ENCODE peak calls at places on chromosomes 5 and 9, in five cellular contexts. T, P, R, A and X are unnamed samples.

GRCh38 chr9:127658431-127658830 is 46.4 kb downstream of the STXBP1 start:
- DNase-seq in T (no peak), R (no peak), A (no peak), P (no peak), X (no peak)

GRCh38 chr9:89448381-89448780 is 49.5 kb downstream of the SEMA4D start:
- DNase-seq in R (no peak), P (no peak), A (no peak), T (no peak), X (no peak)

GRCh38 chr9:115231116-115231515 is 113.2 kb upstream of the TNC start:
- DNase-seq in P (no peak), T (no peak), R (no peak), A (no peak), X (no peak)

GRCh38 chr9:72038408-72038807 is 22.0 kb downstream of the C9orf57 start:
- DNase-seq in T (no peak), A (no peak), P (no peak), R (no peak), X (no peak)

GRCh38 chr5:16454686-16455085 is 10.9 kb downstream of the ZNF622 start:
- DNase-seq in T (no peak), P (no peak), R (no peak), A (peak), X (no peak)

GRCh38 chr9:135614821-135615665 is 24.3 kb downstream of the GLT6D1 start:
- DNase-seq in T (no peak), R (no peak), A (no peak), P (no peak), X (peak)

GRCh38 chr9:68981825-68982224 is 32.1 kb downstream of the PRKACG start:
- DNase-seq in P (peak), A (no peak), T (no peak), R (no peak), X (no peak)

GRCh38 chr5:133285583-133286021 is 233.8 kb downstream of the HSPA4 start:
- DNase-seq in R (peak), P (no peak), T (peak), A (no peak), X (no peak)

DNA sequence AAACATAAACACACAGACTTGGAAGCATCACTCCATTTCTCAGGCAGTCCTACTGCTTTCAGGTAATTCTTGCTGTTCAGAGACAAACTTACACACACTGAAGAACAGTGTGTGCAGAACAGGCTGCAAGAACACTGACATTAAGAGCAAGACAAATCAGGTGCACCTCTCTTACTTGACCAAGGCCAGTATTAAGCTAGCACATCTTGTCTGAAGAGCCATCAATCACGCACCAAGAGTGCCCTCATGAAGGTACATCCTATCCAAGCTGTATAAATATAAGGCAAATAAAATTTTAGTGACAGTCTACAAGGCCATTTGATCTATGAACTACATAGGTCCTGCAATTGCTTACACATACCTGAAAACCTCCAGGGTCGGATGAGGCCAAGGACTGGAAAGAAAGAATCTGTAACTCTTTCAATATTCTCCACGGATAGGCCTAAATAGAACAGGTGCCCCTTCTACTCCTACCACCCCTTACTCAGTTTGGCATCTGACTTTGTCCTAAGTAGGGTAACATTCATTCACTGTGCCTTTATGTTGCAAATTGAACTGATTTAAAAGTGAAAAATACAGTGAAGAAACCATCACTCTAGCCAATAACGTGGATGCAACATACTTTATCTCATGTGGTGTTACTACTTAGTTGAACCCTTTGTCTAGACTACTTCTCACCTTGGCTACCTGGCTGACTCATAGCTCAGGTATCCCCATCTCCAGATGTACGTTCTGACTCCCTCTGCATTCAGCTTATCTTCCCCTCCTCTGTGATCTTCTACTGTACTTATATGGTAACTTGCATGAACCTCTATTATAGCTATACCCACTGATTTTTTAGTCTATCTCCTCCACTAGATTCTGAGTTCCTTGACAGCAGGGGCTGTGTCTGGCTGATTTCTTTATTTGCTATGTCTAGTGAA is 256.3 kb downstream of the KIAA0825 start:
- DNase-seq in T (no peak), R (no peak), P (no peak), A (no peak), X (no peak)
- TF ChIP-seq RCOR1 in T (no peak), R (no peak), P (no peak), A (no peak), X (no peak)

DNA sequence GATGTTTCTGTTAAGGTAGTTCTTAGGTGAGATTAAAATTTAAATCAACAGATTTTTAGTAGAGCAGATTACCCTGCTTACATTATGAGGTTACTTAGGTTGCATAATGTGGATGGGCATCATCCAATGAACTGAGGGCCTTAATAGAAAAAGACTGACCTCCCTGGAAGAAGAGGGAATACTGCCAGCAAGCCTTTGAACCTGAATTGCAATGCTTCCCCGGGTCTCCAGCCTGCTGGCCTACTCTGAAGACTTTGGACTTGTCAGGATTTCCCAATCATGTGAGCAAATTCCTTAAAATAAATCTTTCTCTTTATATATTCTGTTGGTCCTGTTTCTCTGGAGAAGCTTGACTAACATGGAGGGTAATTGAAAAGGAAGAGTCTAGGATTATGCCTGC is 542.1 kb upstream of the ARRDC3 start:
- DNase-seq in T (no peak), R (no peak), A (no peak), P (no peak), X (no peak)
- TF ChIP-seq RCOR1 in T (no peak), R (no peak), A (no peak), P (no peak), X (no peak)

GRCh38 chr5:171798413-171798812 is 12.8 kb downstream of the SMIM23 start:
- DNase-seq in A (no peak), T (no peak), R (no peak), P (no peak), X (no peak)
- TF ChIP-seq RCOR1 in A (no peak), T (no peak), R (no peak), P (no peak), X (no peak)

DNA sequence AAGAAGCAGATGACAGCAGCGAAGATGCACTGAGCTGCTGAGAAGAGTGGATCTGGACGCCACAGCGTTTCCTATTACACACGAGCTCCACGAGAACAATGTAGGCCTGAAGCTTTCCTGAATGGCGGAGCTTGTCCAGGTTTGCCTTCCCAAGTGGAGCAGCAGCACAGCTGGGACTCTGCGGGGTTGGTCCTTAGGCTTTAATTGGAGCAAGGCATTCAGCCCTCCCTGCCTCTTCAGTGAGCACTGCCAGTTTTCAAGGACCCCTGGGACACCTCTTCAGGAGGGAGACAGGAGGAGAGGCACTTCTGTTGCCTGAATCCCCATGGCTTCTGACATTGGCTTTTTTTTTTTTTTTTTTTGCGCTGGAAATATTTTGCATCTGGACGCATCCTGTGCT is 179.4 kb downstream of the SEMA6A start:
- DNase-seq in R (no peak), T (no peak), P (no peak), A (no peak), X (no peak)
- TF ChIP-seq RCOR1 in R (no peak), T (no peak), P (no peak), A (no peak), X (no peak)

GRCh38 chr5:140828402-140828737 is 610 bp downstream of the PCDHA6 start:
- DNase-seq in T (no peak), R (no peak), A (no peak), P (no peak), X (no peak)
- TF ChIP-seq RCOR1 in T (no peak), R (no peak), A (no peak), P (no peak), X (no peak)